ENCODE peak calls at places on chromosomes 3 and 15, in eight cellular contexts. Y, L, D, K, W, Q, J and P are unnamed samples.

GRCh38 chr3:183794452-183794851 is 30.9 kb downstream of the MAP6D1 start:
- DNase-seq in Y (no peak), L (no peak), D (no peak), K (no peak), W (no peak), Q (no peak), J (no peak), P (no peak)

GRCh38 chr3:14285526-14285925 is 106.9 kb downstream of the LSM3 start:
- DNase-seq in Y (no peak), L (no peak), D (no peak), K (no peak), W (no peak), Q (no peak), J (no peak), P (no peak)

GRCh38 chr3:20997183-20997582 is 753.8 kb downstream of the ZNF385D start:
- DNase-seq in Y (no peak), L (no peak), D (no peak), K (no peak), W (no peak), Q (no peak), J (no peak), P (no peak)

GRCh38 chr15:34855893-34856292 is 60.5 kb upstream of the ACTC1 start:
- DNase-seq in Y (no peak), L (no peak), D (peak; percentile 25), K (no peak), W (no peak), Q (peak; percentile 50), J (no peak), P (no peak)

GRCh38 chr3:128703561-128703960 is 22.4 kb upstream of the RAB7A start:
- DNase-seq in Y (no peak), L (no peak), D (no peak), K (no peak), W (no peak), Q (no peak), J (no peak), P (no peak)

GRCh38 chr3:178522200-178523052 is 13.8 kb upstream of the KCNMB2 start:
- DNase-seq in Y (no peak), L (no peak), D (no peak), K (no peak), W (no peak), Q (no peak), J (no peak), P (no peak)

GRCh38 chr3:58490860-58491501 is 915 bp upstream of the KCTD6 start:
- DNase-seq in Y (no peak), L (no peak), D (no peak), K (peak; percentile 5), W (no peak), Q (no peak), J (no peak), P (peak; percentile 14)

GRCh38 chr15:76996526-76997401 is 1.8 kb downstream of the PSTPIP1 start:
- DNase-seq in Y (no peak), L (no peak), D (no peak), K (peak; percentile 35), W (peak; percentile 82), Q (no peak), J (no peak), P (no peak)

GRCh38 chr3:100662113-100662823 is 47.0 kb upstream of the TFG start:
- DNase-seq in Y (no peak), L (no peak), D (peak; percentile 29), K (no peak), W (no peak), Q (no peak), J (no peak), P (no peak)